ENCODE peak calls at places on chromosomes 7 and 10, in nine cellular contexts. U, N, I, V, Y, X, F, Q and T are unnamed samples.

GRCh38 chr7:81865754-81866153 is 95.9 kb upstream of the HGF start:
- DNase-seq in F (no peak), X (no peak), I (no peak), V (no peak), U (no peak), N (no peak), Y (no peak), Q (no peak), T (no peak)

GRCh38 chr7:100584677-100585510 is 1.0 kb downstream of the LRCH4 start:
- DNase-seq in F (no peak), U (no peak), V (no peak), N (no peak), Q (no peak), Y (no peak), I (no peak), X (peak; percentile 33), T (no peak)

GRCh38 chr10:77090381-77091356 is 546.9 kb downstream of the KCNMA1 start:
- DNase-seq in V (no peak), Y (no peak), X (no peak), F (no peak), Q (no peak), N (peak; percentile 63), I (no peak), U (no peak), T (no peak)

GRCh38 chr7:867406-868188 is 8.8 kb upstream of the GET4 start:
- DNase-seq in I (no peak), U (no peak), X (no peak), F (no peak), Q (no peak), V (no peak), N (no peak), Y (no peak), T (no peak)

GRCh38 chr10:125812128-125812527 is 10.9 kb downstream of the UROS start:
- DNase-seq in X (no peak), U (no peak), N (no peak), Q (no peak), F (no peak), Y (no peak), V (no peak), I (no peak), T (no peak)

GRCh38 chr7:137038706-137039105 is 170.3 kb downstream of the CHRM2 start:
- DNase-seq in Y (no peak), X (no peak), U (no peak), N (no peak), I (no peak), F (no peak), V (no peak), Q (no peak), T (no peak)

GRCh38 chr7:57641521-57642067 is 191.6 kb downstream of the ZNF716 start:
- DNase-seq in U (no peak), Q (no peak), V (no peak), N (no peak), F (no peak), X (no peak), I (no peak), Y (no peak), T (no peak)

GRCh38 chr7:40826419-40827216 is 691.8 kb downstream of the SUGCT start:
- DNase-seq in F (no peak), X (no peak), V (no peak), U (peak; percentile 6), Y (no peak), Q (no peak), N (no peak), I (no peak), T (no peak)

GRCh38 chr10:100970914-100971811 is 1.9 kb downstream of the SEMA4G start:
- DNase-seq in U (no peak), V (no peak), N (no peak), Y (no peak), X (no peak), I (no peak), Q (no peak), F (no peak), T (no peak)

GRCh38 chr10:78690354-78691111 is 378.2 kb upstream of the ZMIZ1 start:
- DNase-seq in I (no peak), F (no peak), Y (no peak), N (no peak), X (no peak), V (no peak), U (no peak), Q (no peak), T (no peak)

GRCh38 chr10:26357203-26357602 is 80.9 kb upstream of the APBB1IP start:
- DNase-seq in N (no peak), Q (no peak), U (no peak), Y (peak; percentile 54), F (no peak), V (no peak), X (no peak), I (no peak), T (no peak)

GRCh38 chr7:124171068-124171467 is 138.2 kb upstream of the TMEM229A start:
- DNase-seq in U (no peak), Q (no peak), V (peak; percentile 15), Y (peak; percentile 15), N (no peak), I (no peak), X (no peak), F (no peak), T (no peak)

GRCh38 chr10:75568721-75569120 is 137.3 kb downstream of the LRMDA start:
- DNase-seq in N (no peak), X (no peak), F (no peak), V (no peak), Y (peak; percentile 6), U (no peak), Q (no peak), I (no peak), T (no peak)

GRCh38 chr10:69681436-69681835 is 51.4 kb downstream of the FAM241B start:
- DNase-seq in I (no peak), Y (no peak), V (no peak), Q (no peak), N (no peak), U (no peak), X (no peak), F (no peak), T (no peak)

GRCh38 chr7:104341545-104341944 is 13.1 kb downstream of the LHFPL3 start:
- DNase-seq in N (peak; percentile 15), F (no peak), Q (no peak), V (no peak), X (no peak), I (no peak), U (no peak), Y (peak; percentile 38), T (no peak)

GRCh38 chr7:65722361-65722792 is 150.5 kb upstream of the VKORC1L1 start:
- DNase-seq in Q (no peak), X (peak; percentile 68), I (peak; percentile 75), Y (peak; percentile 65), F (peak; percentile 66), U (peak; percentile 45), N (no peak), V (peak; percentile 37), T (no peak)

GRCh38 chr10:121900443-121901174 is 27.2 kb downstream of the ATE1 start:
- DNase-seq in I (no peak), F (no peak), Q (no peak), Y (peak; percentile 68), V (peak; percentile 52), N (no peak), U (peak; percentile 16), X (no peak), T (peak; percentile 23)

GRCh38 chr10:3229815-3230214 is 57.2 kb upstream of the PITRM1 start:
- DNase-seq in X (no peak), Y (no peak), U (no peak), I (no peak), F (no peak), Q (no peak), N (no peak), V (no peak), T (no peak)

GRCh38 chr10:98301664-98302319 is 33.8 kb upstream of the LOXL4 start:
- DNase-seq in F (no peak), X (no peak), U (no peak), Y (no peak), Q (no peak), N (peak; percentile 57), V (no peak), I (no peak), T (no peak)

GRCh38 chr7:132536646-132537395 is 39.4 kb downstream of the PLXNA4 start:
- DNase-seq in N (no peak), Q (no peak), U (no peak), Y (no peak), I (no peak), F (no peak), V (no peak), X (no peak), T (no peak)